ENCODE peak calls at places on chromosome 4, in seven cellular contexts. One of them, this sample, is unnamed.

GRCh38 chr4:111475001-111475400 is 670.3 kb upstream of the FAM241A start:
- DNase-seq in right atrium auricular region: no peak
- DNase-seq in Peyer's patch: no peak
- DNase-seq in BJ: no peak
- DNase-seq in hepatocyte: peak; percentile 69
- DNase-seq in DND-41: no peak
- DNase-seq in tibial artery: no peak
- DNase-seq in this sample: no peak

GRCh38 chr4:38784141-38784540 is 1.4 kb upstream of the TLR10 start:
- DNase-seq in Peyer's patch: no peak
- DNase-seq in hepatocyte: no peak
- DNase-seq in tibial artery: no peak
- DNase-seq in BJ: no peak
- DNase-seq in DND-41: no peak
- DNase-seq in right atrium auricular region: no peak
- DNase-seq in this sample: no peak

GRCh38 chr4:53804719-53805118 is 213.4 kb upstream of the LNX1 start:
- DNase-seq in BJ: no peak
- DNase-seq in hepatocyte: peak; percentile 43
- DNase-seq in tibial artery: no peak
- DNase-seq in DND-41: peak; percentile 29
- DNase-seq in right atrium auricular region: no peak
- DNase-seq in Peyer's patch: peak; percentile 32
- DNase-seq in this sample: no peak

GRCh38 chr4:25310066-25310824 is 2.3 kb upstream of the ZCCHC4 start:
- DNase-seq in BJ: no peak
- DNase-seq in Peyer's patch: no peak
- DNase-seq in right atrium auricular region: no peak
- DNase-seq in DND-41: no peak
- DNase-seq in tibial artery: no peak
- DNase-seq in hepatocyte: no peak
- DNase-seq in this sample: no peak

GRCh38 chr4:95409750-95410149 is 139.0 kb downstream of the UNC5C start:
- DNase-seq in Peyer's patch: no peak
- DNase-seq in DND-41: no peak
- DNase-seq in hepatocyte: no peak
- DNase-seq in tibial artery: no peak
- DNase-seq in BJ: no peak
- DNase-seq in right atrium auricular region: no peak
- DNase-seq in this sample: no peak

GRCh38 chr4:53671757-53672156 is 80.5 kb upstream of the LNX1 start:
- DNase-seq in BJ: no peak
- DNase-seq in Peyer's patch: no peak
- DNase-seq in hepatocyte: no peak
- DNase-seq in tibial artery: no peak
- DNase-seq in DND-41: no peak
- DNase-seq in right atrium auricular region: no peak
- DNase-seq in this sample: no peak

GRCh38 chr4:36042122-36042970 is 202.0 kb downstream of the ARAP2 start:
- DNase-seq in BJ: no peak
- DNase-seq in Peyer's patch: no peak
- DNase-seq in DND-41: no peak
- DNase-seq in right atrium auricular region: no peak
- DNase-seq in hepatocyte: no peak
- DNase-seq in tibial artery: no peak
- DNase-seq in this sample: no peak

GRCh38 chr4:181819951-181820350 is 423.3 kb upstream of the TENM3 start:
- DNase-seq in DND-41: no peak
- DNase-seq in right atrium auricular region: no peak
- DNase-seq in BJ: no peak
- DNase-seq in tibial artery: no peak
- DNase-seq in hepatocyte: peak; percentile 13
- DNase-seq in Peyer's patch: no peak
- DNase-seq in this sample: no peak

GRCh38 chr4:81084029-81084428 is 53.5 kb downstream of the BMP3 start:
- DNase-seq in right atrium auricular region: no peak
- DNase-seq in BJ: no peak
- DNase-seq in tibial artery: no peak
- DNase-seq in DND-41: no peak
- DNase-seq in hepatocyte: peak; percentile 23
- DNase-seq in Peyer's patch: no peak
- DNase-seq in this sample: no peak

GRCh38 chr4:55732864-55733263 is 86.7 kb upstream of the EXOC1L start:
- DNase-seq in BJ: no peak
- DNase-seq in DND-41: no peak
- DNase-seq in right atrium auricular region: no peak
- DNase-seq in hepatocyte: no peak
- DNase-seq in tibial artery: no peak
- DNase-seq in Peyer's patch: no peak
- DNase-seq in this sample: no peak

GRCh38 chr4:74394476-74395136 is 29.7 kb downstream of the EREG start:
- DNase-seq in DND-41: no peak
- DNase-seq in hepatocyte: no peak
- DNase-seq in Peyer's patch: no peak
- DNase-seq in BJ: no peak
- DNase-seq in tibial artery: no peak
- DNase-seq in right atrium auricular region: no peak
- DNase-seq in this sample: no peak

GRCh38 chr4:142818476-142818875 is 27.6 kb downstream of the INPP4B start:
- DNase-seq in right atrium auricular region: no peak
- DNase-seq in hepatocyte: no peak
- DNase-seq in DND-41: no peak
- DNase-seq in BJ: no peak
- DNase-seq in tibial artery: no peak
- DNase-seq in Peyer's patch: no peak
- DNase-seq in this sample: no peak

GRCh38 chr4:39614487-39615162 is 24.0 kb downstream of the SMIM14 start:
- DNase-seq in DND-41: no peak
- DNase-seq in tibial artery: no peak
- DNase-seq in BJ: no peak
- DNase-seq in right atrium auricular region: no peak
- DNase-seq in hepatocyte: peak; percentile 39
- DNase-seq in Peyer's patch: no peak
- DNase-seq in this sample: no peak

GRCh38 chr4:71602271-71602890 is 181.5 kb downstream of the GC start:
- DNase-seq in BJ: no peak
- DNase-seq in right atrium auricular region: no peak
- DNase-seq in Peyer's patch: no peak
- DNase-seq in hepatocyte: peak; percentile 45
- DNase-seq in tibial artery: no peak
- DNase-seq in DND-41: no peak
- DNase-seq in this sample: no peak

GRCh38 chr4:181784881-181785280 is 458.3 kb upstream of the TENM3 start:
- DNase-seq in BJ: no peak
- DNase-seq in DND-41: no peak
- DNase-seq in hepatocyte: no peak
- DNase-seq in Peyer's patch: no peak
- DNase-seq in tibial artery: no peak
- DNase-seq in right atrium auricular region: no peak
- DNase-seq in this sample: no peak

GRCh38 chr4:26175016-26175786 is 145.6 kb upstream of the RBPJ start:
- DNase-seq in DND-41: no peak
- DNase-seq in hepatocyte: no peak
- DNase-seq in tibial artery: no peak
- DNase-seq in BJ: no peak
- DNase-seq in Peyer's patch: no peak
- DNase-seq in right atrium auricular region: no peak
- DNase-seq in this sample: no peak

GRCh38 chr4:165802452-165802851 is 70.6 kb upstream of the TLL1 start:
- DNase-seq in tibial artery: no peak
- DNase-seq in Peyer's patch: no peak
- DNase-seq in right atrium auricular region: no peak
- DNase-seq in hepatocyte: no peak
- DNase-seq in DND-41: no peak
- DNase-seq in BJ: no peak
- DNase-seq in this sample: no peak

GRCh38 chr4:101835121-101835904 is 44.8 kb downstream of the BANK1 start:
- DNase-seq in Peyer's patch: no peak
- DNase-seq in DND-41: no peak
- DNase-seq in tibial artery: no peak
- DNase-seq in BJ: peak; percentile 15
- DNase-seq in hepatocyte: peak; percentile 15
- DNase-seq in right atrium auricular region: no peak
- DNase-seq in this sample: no peak

GRCh38 chr4:20625460-20625859 is 74.8 kb upstream of the PACRGL start:
- DNase-seq in DND-41: no peak
- DNase-seq in BJ: no peak
- DNase-seq in hepatocyte: no peak
- DNase-seq in right atrium auricular region: no peak
- DNase-seq in tibial artery: peak; percentile 40
- DNase-seq in Peyer's patch: no peak
- DNase-seq in this sample: no peak

GRCh38 chr4:87896020-87896621 is 63.4 kb downstream of the MEPE start:
- DNase-seq in tibial artery: peak; percentile 54
- DNase-seq in right atrium auricular region: peak; percentile 70
- DNase-seq in hepatocyte: no peak
- DNase-seq in Peyer's patch: no peak
- DNase-seq in DND-41: peak; percentile 13
- DNase-seq in BJ: peak; percentile 14
- DNase-seq in this sample: no peak

GRCh38 chr4:113398441-113399143 is 349.1 kb downstream of the ANK2 start:
- DNase-seq in DND-41: no peak
- DNase-seq in right atrium auricular region: no peak
- DNase-seq in BJ: no peak
- DNase-seq in tibial artery: no peak
- DNase-seq in Peyer's patch: no peak
- DNase-seq in hepatocyte: no peak
- DNase-seq in this sample: no peak

GRCh38 chr4:2337896-2338295 is 76.0 kb upstream of the MXD4 start:
- DNase-seq in tibial artery: no peak
- DNase-seq in right atrium auricular region: peak; percentile 38
- DNase-seq in BJ: no peak
- DNase-seq in Peyer's patch: peak; percentile 3
- DNase-seq in hepatocyte: no peak
- DNase-seq in DND-41: no peak
- DNase-seq in this sample: no peak

GRCh38 chr4:121477079-121477478 is 96.3 kb upstream of the QRFPR start:
- DNase-seq in DND-41: no peak
- DNase-seq in BJ: no peak
- DNase-seq in tibial artery: no peak
- DNase-seq in hepatocyte: no peak
- DNase-seq in Peyer's patch: no peak
- DNase-seq in right atrium auricular region: no peak
- DNase-seq in this sample: no peak

GRCh38 chr4:55684276-55684675 is 48.2 kb upstream of the NMU start:
- DNase-seq in DND-41: no peak
- DNase-seq in right atrium auricular region: no peak
- DNase-seq in hepatocyte: no peak
- DNase-seq in Peyer's patch: no peak
- DNase-seq in tibial artery: no peak
- DNase-seq in BJ: no peak
- DNase-seq in this sample: no peak

DNA sequence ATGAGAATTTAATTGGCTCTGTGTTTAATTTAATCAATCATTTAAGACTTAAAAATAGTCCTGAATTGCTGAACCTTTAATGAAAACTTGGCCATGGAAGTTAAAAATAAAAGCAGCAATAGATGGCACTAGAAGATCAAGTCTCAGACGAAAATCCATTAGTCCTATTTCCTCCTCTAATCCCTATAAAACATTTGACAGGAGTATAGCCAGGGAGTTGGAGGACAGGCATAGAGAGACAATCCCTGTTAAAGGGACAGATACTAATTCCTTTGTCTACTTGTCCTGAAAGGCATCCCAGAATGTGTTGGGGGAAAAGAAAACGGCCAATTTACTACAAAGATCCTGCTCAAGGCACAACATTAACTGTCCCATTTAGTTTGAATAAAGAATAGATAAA is 276.3 kb upstream of the TACR3 start:
- DNase-seq in Peyer's patch: no peak
- DNase-seq in BJ: no peak
- DNase-seq in tibial artery: no peak
- DNase-seq in hepatocyte: peak; percentile 18
- DNase-seq in DND-41: no peak
- DNase-seq in right atrium auricular region: no peak
- DNase-seq in this sample: no peak
- TF ChIP-seq CTCF in Peyer's patch: no peak
- TF ChIP-seq CTCF in BJ: no peak
- TF ChIP-seq CTCF in tibial artery: no peak
- TF ChIP-seq CTCF in hepatocyte: peak; percentile 41
- TF ChIP-seq CTCF in DND-41: no peak
- TF ChIP-seq CTCF in right atrium auricular region: no peak
- TF ChIP-seq CTCF in this sample: no peak

DNA sequence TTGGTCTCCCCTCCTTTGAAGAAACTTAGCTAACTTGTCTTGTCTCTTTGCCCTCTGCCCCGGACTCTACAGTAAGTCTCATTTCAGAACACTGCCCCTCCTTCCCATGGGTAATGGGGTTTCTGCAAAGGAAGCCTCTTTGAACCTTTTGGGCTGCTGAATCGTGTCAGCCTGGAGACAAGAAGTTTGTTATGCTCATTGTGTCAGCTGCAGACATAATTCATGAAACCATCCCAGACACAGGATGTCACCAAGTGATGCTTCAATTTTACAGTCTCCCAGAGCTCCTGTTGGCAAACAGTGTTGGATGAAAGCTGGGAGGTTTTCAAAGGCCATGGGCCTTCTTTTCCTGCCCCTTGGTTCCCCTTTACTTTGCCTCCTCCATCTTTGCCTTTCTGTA is 223.1 kb upstream of the TAPT1 start:
- DNase-seq in BJ: no peak
- DNase-seq in tibial artery: no peak
- DNase-seq in Peyer's patch: no peak
- DNase-seq in DND-41: no peak
- DNase-seq in right atrium auricular region: no peak
- DNase-seq in hepatocyte: no peak
- DNase-seq in this sample: no peak
- H3K27me3 ChIP-seq in BJ: peaks cover 2% of the 10 kb centered on the region
- H3K27me3 ChIP-seq in tibial artery: no peaks in the 10 kb centered on the region
- H3K27me3 ChIP-seq in Peyer's patch: no peaks in the 10 kb centered on the region
- H3K27me3 ChIP-seq in DND-41: no peaks in the 10 kb centered on the region
- H3K27me3 ChIP-seq in right atrium auricular region: no peaks in the 10 kb centered on the region
- H3K27me3 ChIP-seq in hepatocyte: no peaks in the 10 kb centered on the region
- H3K27me3 ChIP-seq in this sample: no peaks in the 10 kb centered on the region

GRCh38 chr4:136992032-136992431 is 540.3 kb downstream of the PCDH18 start:
- DNase-seq in right atrium auricular region: no peak
- DNase-seq in tibial artery: no peak
- DNase-seq in BJ: no peak
- DNase-seq in DND-41: no peak
- DNase-seq in hepatocyte: no peak
- DNase-seq in Peyer's patch: no peak
- DNase-seq in this sample: no peak
- TF ChIP-seq CTCF in right atrium auricular region: no peak
- TF ChIP-seq CTCF in tibial artery: no peak
- TF ChIP-seq CTCF in BJ: no peak
- TF ChIP-seq CTCF in DND-41: no peak
- TF ChIP-seq CTCF in hepatocyte: no peak
- TF ChIP-seq CTCF in Peyer's patch: no peak
- TF ChIP-seq CTCF in this sample: no peak

GRCh38 chr4:140497776-140498636 is at the start of gene MGAT4D:
- DNase-seq in DND-41: no peak
- DNase-seq in right atrium auricular region: no peak
- DNase-seq in BJ: no peak
- DNase-seq in Peyer's patch: no peak
- DNase-seq in hepatocyte: peak; percentile 26
- DNase-seq in tibial artery: no peak
- DNase-seq in this sample: no peak

DNA sequence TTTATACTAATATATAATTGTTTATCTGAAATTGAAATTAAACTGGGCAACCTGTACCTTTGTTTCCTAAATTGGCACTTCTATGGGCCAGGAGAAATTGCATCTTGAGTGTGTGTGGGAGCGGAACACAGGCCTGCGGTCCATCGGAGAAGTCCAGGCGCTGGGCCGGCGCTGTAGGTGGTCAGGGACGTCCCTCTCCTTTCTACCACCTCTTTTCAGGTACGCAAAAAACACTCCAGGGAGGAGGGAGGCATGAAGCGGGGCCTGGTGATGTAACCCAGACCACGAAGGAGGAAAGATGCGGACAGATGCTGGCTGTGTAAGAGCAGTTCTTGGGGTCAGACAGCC is 691 bp downstream of the MGAT4D start:
- DNase-seq in DND-41: no peak
- DNase-seq in tibial artery: no peak
- DNase-seq in hepatocyte: no peak
- DNase-seq in Peyer's patch: no peak
- DNase-seq in right atrium auricular region: no peak
- DNase-seq in BJ: no peak
- DNase-seq in this sample: no peak
- H3K27me3 ChIP-seq in DND-41: peaks cover 40% of the 10 kb centered on the region
- H3K27me3 ChIP-seq in tibial artery: peaks cover 37% of the 10 kb centered on the region
- H3K27me3 ChIP-seq in hepatocyte: peaks cover 62% of the 10 kb centered on the region
- H3K27me3 ChIP-seq in Peyer's patch: peaks cover 18% of the 10 kb centered on the region
- H3K27me3 ChIP-seq in right atrium auricular region: peaks cover 5% of the 10 kb centered on the region
- H3K27me3 ChIP-seq in BJ: peaks cover 20% of the 10 kb centered on the region
- H3K27me3 ChIP-seq in this sample: peaks cover 62% of the 10 kb centered on the region